ENCODE peak calls at places on chromosomes 6 and 20, in five cellular contexts. One of them, this sample, is unnamed.

GRCh38 chr6:109039795-109040194 is 54.9 kb downstream of the SESN1 start:
- DNase-seq in substantia nigra: no peak
- DNase-seq in fibroblast of the aortic adventitia: no peak
- DNase-seq in H7: no peak
- DNase-seq in lower lobe of right lung: no peak
- DNase-seq in this sample: no peak

GRCh38 chr6:75458895-75459294 is 34.7 kb downstream of the FILIP1 start:
- DNase-seq in lower lobe of right lung: no peak
- DNase-seq in H7: no peak
- DNase-seq in substantia nigra: no peak
- DNase-seq in fibroblast of the aortic adventitia: peak
- DNase-seq in this sample: no peak

GRCh38 chr20:45583502-45583901 is 4.4 kb upstream of the WFDC8 start:
- DNase-seq in H7: peak
- DNase-seq in fibroblast of the aortic adventitia: no peak
- DNase-seq in substantia nigra: no peak
- DNase-seq in lower lobe of right lung: no peak
- DNase-seq in this sample: peak

GRCh38 chr6:33183071-33183683 is 9.1 kb downstream of the COL11A2 start:
- DNase-seq in H7: no peak
- DNase-seq in lower lobe of right lung: no peak
- DNase-seq in fibroblast of the aortic adventitia: no peak
- DNase-seq in substantia nigra: no peak
- DNase-seq in this sample: no peak

GRCh38 chr6:137494281-137494966 is at the start of gene OLIG3:
- DNase-seq in H7: peak
- DNase-seq in lower lobe of right lung: no peak
- DNase-seq in substantia nigra: no peak
- DNase-seq in fibroblast of the aortic adventitia: no peak
- DNase-seq in this sample: peak

GRCh38 chr20:14062786-14063185 is 67.5 kb downstream of the MACROD2 start:
- DNase-seq in fibroblast of the aortic adventitia: no peak
- DNase-seq in substantia nigra: no peak
- DNase-seq in H7: no peak
- DNase-seq in lower lobe of right lung: no peak
- DNase-seq in this sample: no peak

GRCh38 chr6:17015144-17015543 is 86.7 kb upstream of the STMND1 start:
- DNase-seq in lower lobe of right lung: no peak
- DNase-seq in fibroblast of the aortic adventitia: peak
- DNase-seq in substantia nigra: no peak
- DNase-seq in H7: no peak
- DNase-seq in this sample: no peak

GRCh38 chr6:111646942-111647341 is 41.3 kb upstream of the TRAF3IP2 start:
- DNase-seq in fibroblast of the aortic adventitia: peak
- DNase-seq in H7: no peak
- DNase-seq in lower lobe of right lung: no peak
- DNase-seq in substantia nigra: no peak
- DNase-seq in this sample: no peak

GRCh38 chr20:53495357-53495756 is 98.3 kb downstream of the ZNF217 start:
- DNase-seq in fibroblast of the aortic adventitia: no peak
- DNase-seq in H7: no peak
- DNase-seq in lower lobe of right lung: no peak
- DNase-seq in substantia nigra: no peak
- DNase-seq in this sample: no peak

GRCh38 chr20:22223251-22223650 is 361.1 kb downstream of the FOXA2 start:
- DNase-seq in lower lobe of right lung: no peak
- DNase-seq in substantia nigra: no peak
- DNase-seq in fibroblast of the aortic adventitia: peak
- DNase-seq in H7: no peak
- DNase-seq in this sample: no peak

GRCh38 chr6:35687658-35688604 is 784 bp downstream of the FKBP5 start:
- DNase-seq in substantia nigra: no peak
- DNase-seq in fibroblast of the aortic adventitia: peak
- DNase-seq in lower lobe of right lung: peak
- DNase-seq in H7: peak
- DNase-seq in this sample: peak

GRCh38 chr6:73742433-73742832 is 46.4 kb downstream of the CD109 start:
- DNase-seq in lower lobe of right lung: no peak
- DNase-seq in substantia nigra: no peak
- DNase-seq in H7: no peak
- DNase-seq in fibroblast of the aortic adventitia: no peak
- DNase-seq in this sample: no peak

GRCh38 chr6:139982652-139983051 is 608.2 kb upstream of the CITED2 start:
- DNase-seq in substantia nigra: no peak
- DNase-seq in fibroblast of the aortic adventitia: peak
- DNase-seq in lower lobe of right lung: no peak
- DNase-seq in H7: peak
- DNase-seq in this sample: peak

GRCh38 chr6:82364087-82365010 is 732 bp downstream of the TPBG start:
- DNase-seq in substantia nigra: no peak
- DNase-seq in fibroblast of the aortic adventitia: peak
- DNase-seq in H7: peak
- DNase-seq in lower lobe of right lung: peak
- DNase-seq in this sample: peak

GRCh38 chr6:13398421-13398994 is 70.2 kb upstream of the TBC1D7 start:
- DNase-seq in H7: peak
- DNase-seq in substantia nigra: no peak
- DNase-seq in lower lobe of right lung: no peak
- DNase-seq in fibroblast of the aortic adventitia: no peak
- DNase-seq in this sample: peak

GRCh38 chr6:167512926-167513325 is 188.0 kb downstream of the TTLL2 start:
- DNase-seq in H7: no peak
- DNase-seq in fibroblast of the aortic adventitia: no peak
- DNase-seq in lower lobe of right lung: no peak
- DNase-seq in substantia nigra: no peak
- DNase-seq in this sample: no peak

GRCh38 chr6:118813795-118814194 is 80.2 kb upstream of the ASF1A start:
- DNase-seq in fibroblast of the aortic adventitia: peak
- DNase-seq in substantia nigra: no peak
- DNase-seq in H7: no peak
- DNase-seq in lower lobe of right lung: no peak
- DNase-seq in this sample: no peak

GRCh38 chr6:70474751-70475150 is 61.4 kb downstream of the FAM135A start:
- DNase-seq in lower lobe of right lung: no peak
- DNase-seq in substantia nigra: no peak
- DNase-seq in H7: peak
- DNase-seq in fibroblast of the aortic adventitia: no peak
- DNase-seq in this sample: peak

GRCh38 chr20:38055294-38055693 is 21.7 kb downstream of the RPRD1B start:
- DNase-seq in substantia nigra: no peak
- DNase-seq in lower lobe of right lung: no peak
- DNase-seq in fibroblast of the aortic adventitia: peak
- DNase-seq in H7: no peak
- DNase-seq in this sample: no peak

GRCh38 chr6:36670271-36670670 is 8.2 kb upstream of the CDKN1A start:
- DNase-seq in substantia nigra: no peak
- DNase-seq in H7: no peak
- DNase-seq in lower lobe of right lung: no peak
- DNase-seq in fibroblast of the aortic adventitia: no peak
- DNase-seq in this sample: no peak